ENCODE peak calls at places on chromosomes 4 and X, in ten cellular contexts. K, J, F, P, I, U, M, Y, A and O are unnamed samples.

GRCh38 chrX:102833136-102833535 is 103.9 kb upstream of the RAB40AL start:
- DNase-seq in A (peak; percentile 34), F (no peak), M (peak; percentile 14), P (no peak), I (peak; percentile 13), J (peak; percentile 22), K (no peak), U (no peak), Y (no peak), O (peak; percentile 0)

GRCh38 chr4:94650690-94651089 is 107.1 kb upstream of the BMPR1B start:
- DNase-seq in M (peak; percentile 36), U (no peak), I (peak; percentile 34), P (no peak), F (no peak), K (no peak), Y (no peak), A (peak; percentile 31), J (peak; percentile 10), O (no peak)

GRCh38 chr4:77525538-77525937 is 80.1 kb upstream of the CXCL13 start:
- DNase-seq in F (no peak), P (no peak), Y (no peak), U (no peak), K (no peak), J (no peak), I (no peak), A (no peak), M (no peak), O (no peak)

GRCh38 chrX:102966701-102967100 is 29.6 kb downstream of the RAB40AL start:
- DNase-seq in U (no peak), K (no peak), J (peak; percentile 25), F (no peak), A (peak; percentile 18), I (no peak), Y (no peak), P (no peak), M (no peak), O (no peak)

GRCh38 chr4:173517781-173518371 is 12.2 kb downstream of the HAND2 start:
- DNase-seq in Y (no peak), J (peak; percentile 73), U (peak; percentile 72), A (no peak), I (peak; percentile 82), M (peak; percentile 56), K (no peak), F (no peak), P (no peak), O (no peak)

GRCh38 chr4:125547842-125548241 is 233.1 kb downstream of the FAT4 start:
- DNase-seq in F (no peak), J (peak; percentile 23), Y (no peak), K (no peak), U (no peak), P (no peak), A (no peak), M (peak; percentile 37), I (peak; percentile 25), O (no peak)

GRCh38 chrX:78958419-78959116 is 13.4 kb downstream of the P2RY10 start:
- DNase-seq in I (no peak), F (no peak), A (no peak), J (no peak), M (no peak), P (no peak), U (no peak), K (no peak), Y (no peak), O (no peak)

GRCh38 chr4:85724801-85725548 is 250.0 kb downstream of the ARHGAP24 start:
- DNase-seq in F (no peak), K (no peak), I (peak; percentile 70), U (no peak), J (peak; percentile 57), A (peak; percentile 65), M (peak; percentile 60), P (no peak), Y (no peak), O (no peak)

GRCh38 chrX:143781103-143781502 is 60.6 kb upstream of the SPANXN2 start:
- DNase-seq in J (no peak), K (no peak), U (no peak), M (peak; percentile 15), P (no peak), I (peak; percentile 2), Y (no peak), A (peak; percentile 13), F (no peak), O (no peak)

GRCh38 chr4:130306566-130306965 is 1210.6 kb downstream of the C4orf33 start:
- DNase-seq in F (no peak), P (no peak), K (no peak), I (no peak), A (no peak), J (no peak), Y (no peak), M (no peak), U (peak; percentile 65), O (no peak)
- TF ChIP-seq CTCF in F (no peak), P (no peak), K (no peak), I (no peak), A (no peak), J (no peak), Y (no peak), M (no peak), U (peak; percentile 51), O (no peak)

GRCh38 chr4:25991296-25991695 is 77.3 kb downstream of the SMIM20 start:
- DNase-seq in I (no peak), M (no peak), K (no peak), F (no peak), U (no peak), A (no peak), P (no peak), Y (no peak), J (no peak), O (no peak)

GRCh38 chr4:25993564-25994185 is 79.7 kb downstream of the SMIM20 start:
- DNase-seq in K (no peak), A (peak; percentile 68), P (no peak), F (no peak), J (peak; percentile 29), U (peak; percentile 96), I (no peak), Y (peak; percentile 42), M (peak; percentile 7), O (no peak)
- TF ChIP-seq CTCF in K (peak; percentile 41), A (peak; percentile 33), P (no peak), F (no peak), J (peak; percentile 42), U (peak; percentile 62), I (peak; percentile 46), Y (no peak), M (peak; percentile 23), O (peak; percentile 43)

DNA sequence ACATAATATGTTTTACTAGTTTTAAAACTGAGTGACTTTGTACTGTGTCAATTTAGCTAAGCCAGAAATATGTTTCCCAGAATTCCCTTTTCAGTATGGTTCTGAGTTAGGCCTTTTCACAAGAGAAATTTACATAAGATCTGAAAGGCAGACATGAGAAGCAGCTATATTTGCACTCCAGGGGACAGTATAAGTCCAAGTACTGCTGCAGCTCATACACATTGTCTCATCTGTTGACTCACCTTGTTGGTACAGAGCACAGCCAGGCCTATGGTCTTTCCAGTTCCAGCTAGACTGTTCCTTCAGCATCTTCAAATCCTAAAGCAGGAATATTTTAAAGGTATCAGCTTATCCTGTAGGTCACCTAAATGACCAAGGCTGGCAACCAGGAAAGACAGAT is 53.5 kb downstream of the BMP3 start:
- DNase-seq in M (peak; percentile 63), U (no peak), Y (no peak), J (peak; percentile 73), P (no peak), K (peak; percentile 6), I (peak; percentile 48), A (peak; percentile 81), F (no peak), O (no peak)
- TF ChIP-seq CTCF in M (peak; percentile 57), U (no peak), Y (no peak), J (peak; percentile 76), P (no peak), K (peak; percentile 25), I (peak; percentile 79), A (peak; percentile 81), F (no peak), O (peak; percentile 53)

DNA sequence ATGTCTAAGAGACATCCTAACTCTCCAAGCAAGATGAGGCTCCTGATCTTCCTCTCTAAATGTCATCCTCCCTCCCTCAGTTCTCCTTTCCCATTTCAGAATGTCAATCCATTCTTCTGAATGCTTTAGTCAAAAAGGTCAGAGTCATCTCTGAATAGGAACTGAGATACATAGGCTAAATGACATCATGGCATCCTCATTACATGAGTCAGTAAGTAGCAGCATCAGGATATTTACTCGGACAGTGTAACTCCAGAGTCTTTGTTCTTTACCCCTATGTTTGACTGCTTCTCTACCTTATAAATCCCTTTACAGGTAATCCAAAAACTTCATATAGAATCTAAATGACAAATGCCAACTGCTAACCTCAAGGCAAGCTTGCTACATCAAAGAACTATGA is 129.7 kb downstream of the PACRGL start:
- DNase-seq in K (no peak), F (no peak), P (no peak), A (peak; percentile 52), U (no peak), M (peak; percentile 14), I (peak; percentile 5), J (no peak), Y (no peak), O (no peak)
- TF ChIP-seq CTCF in K (no peak), F (no peak), P (no peak), A (no peak), U (no peak), M (no peak), I (no peak), J (no peak), Y (no peak), O (no peak)

GRCh38 chr4:182265881-182266280 is 22.7 kb downstream of the TENM3 start:
- DNase-seq in J (no peak), Y (no peak), K (no peak), U (peak; percentile 31), I (no peak), A (no peak), M (no peak), P (no peak), F (no peak), O (peak; percentile 61)
- TF ChIP-seq CTCF in J (no peak), Y (no peak), K (no peak), U (no peak), I (no peak), A (no peak), M (no peak), P (no peak), F (no peak), O (no peak)

GRCh38 chr4:3642806-3643517 is 110.7 kb upstream of the LRPAP1 start:
- DNase-seq in K (no peak), A (no peak), F (no peak), I (no peak), J (no peak), M (no peak), P (no peak), Y (no peak), U (no peak), O (no peak)
- TF ChIP-seq CTCF in K (no peak), A (no peak), F (no peak), I (no peak), J (no peak), M (no peak), P (no peak), Y (no peak), U (no peak), O (no peak)

GRCh38 chr4:78758105-78758504 is 18.0 kb upstream of the BMP2K start:
- DNase-seq in I (no peak), U (no peak), A (no peak), F (no peak), P (no peak), J (no peak), K (no peak), Y (no peak), M (no peak), O (no peak)
- TF ChIP-seq CTCF in I (no peak), U (no peak), A (no peak), F (no peak), P (no peak), J (no peak), K (no peak), Y (no peak), M (no peak), O (no peak)